ENCODE peak calls at places on chromosomes 11 and 22, in ten cellular contexts. W is Panc1; E is memory B cell; Z is natural killer cell treated with Interleukin-12 subunit alpha and Interleukin-12 subunit beta and Interleukin-15 and Interleukin-18, amount 100 ng/mL, for 72 hours; C is stimulated activated CD8-positive, alpha-beta memory T cell treated with anti-CD3 and anti-CD28 coated beads, Interleukin-15, amount 100 ng/mL, for 1 hour; U is activated CD4-positive, alpha-beta T cell treated with anti-CD3 and anti-CD28 coated beads, Interleukin-2, amount 50 U/mL, for 1 hour; X is foreskin melanocyte; G is stomach; Y is erythroblast; Q is left cardiac atrium. R is an unnamed sample.

GRCh38 chr11:94002226-94002625 is 18.9 kb upstream of the HEPHL1 start:
- DNase-seq in W (no peak), X (no peak), Z (no peak), E (no peak), Y (no peak), U (no peak), G (no peak), Q (no peak), C (no peak), R (peak; percentile 10)

GRCh38 chr11:43359432-43359818 is 705 bp downstream of the TTC17 start:
- DNase-seq in Q (no peak), W (no peak), Z (no peak), U (no peak), C (no peak), G (no peak), Y (peak; percentile 68), X (peak; percentile 27), E (no peak), R (peak; percentile 34)

GRCh38 chr11:27173545-27173944 is 132.9 kb downstream of the BBOX1 start:
- DNase-seq in U (no peak), Z (no peak), G (no peak), Q (no peak), W (no peak), Y (no peak), X (no peak), C (no peak), E (no peak), R (no peak)

GRCh38 chr22:27380826-27381225 is 420.7 kb downstream of the MN1 start:
- DNase-seq in C (no peak), X (no peak), E (no peak), Y (no peak), Q (no peak), W (no peak), G (no peak), U (no peak), Z (no peak), R (no peak)

GRCh38 chr22:50148166-50148500 is 22.4 kb upstream of the PANX2 start:
- DNase-seq in E (no peak), Y (no peak), Q (no peak), Z (no peak), G (no peak), U (no peak), W (no peak), C (no peak), X (no peak), R (no peak)

GRCh38 chr11:74570266-74571061 is 21.9 kb upstream of the POLD3 start:
- DNase-seq in W (peak; percentile 25), U (no peak), X (peak; percentile 22), Q (peak; percentile 40), E (no peak), Z (no peak), Y (peak; percentile 69), C (no peak), G (peak; percentile 56), R (peak; percentile 42)

GRCh38 chr11:123585206-123585605 is 69.2 kb downstream of the SCN3B start:
- DNase-seq in W (no peak), Y (no peak), C (no peak), X (no peak), G (peak; percentile 83), Q (no peak), U (no peak), Z (no peak), E (no peak), R (no peak)

GRCh38 chr22:29308791-29309262 is 2.4 kb downstream of the GAS2L1 start:
- DNase-seq in X (no peak), Z (no peak), W (no peak), C (no peak), G (no peak), E (no peak), Q (no peak), Y (peak; percentile 74), U (no peak), R (peak; percentile 93)

GRCh38 chr22:35889071-35889470 is 139.6 kb downstream of the RBFOX2 start:
- DNase-seq in X (no peak), Z (no peak), Y (no peak), W (no peak), G (no peak), C (no peak), U (no peak), E (no peak), Q (no peak), R (no peak)

GRCh38 chr11:123628936-123629683 is 25.3 kb downstream of the SCN3B start:
- DNase-seq in E (no peak), Z (no peak), Q (peak; percentile 86), U (no peak), W (no peak), X (no peak), C (no peak), G (peak; percentile 32), Y (peak; percentile 6), R (peak; percentile 44)

GRCh38 chr22:19797631-19798319 is 37.2 kb downstream of the TBX1 start:
- DNase-seq in Z (no peak), U (no peak), E (no peak), Q (peak; percentile 18), G (no peak), C (no peak), X (no peak), Y (no peak), W (no peak), R (no peak)

GRCh38 chr11:75858042-75858441 is 43.0 kb downstream of the UVRAG start:
- DNase-seq in Q (no peak), Y (no peak), X (no peak), E (no peak), U (no peak), W (no peak), C (no peak), Z (no peak), G (no peak), R (no peak)

GRCh38 chr11:102139081-102139498 is 28.8 kb downstream of the YAP1 start:
- DNase-seq in Z (no peak), Q (no peak), U (no peak), E (no peak), Y (no peak), G (no peak), X (peak; percentile 66), C (no peak), W (no peak), R (peak; percentile 55)